ENCODE peak calls at places on chromosomes 6 and 20, in six cellular contexts. O, J, A, D, K and I are unnamed samples. For H3K4me1, the result is how much of the 10 kb centered on the place peaks cover.

GRCh38 chr6:12602951-12603710 is 113.4 kb upstream of the PHACTR1 start:
- DNase-seq in K (no peak), A (no peak), J (no peak), D (no peak), O (no peak), I (no peak)

GRCh38 chr20:53386186-53386681 is 207.4 kb downstream of the ZNF217 start:
- DNase-seq in D (no peak), O (no peak), K (no peak), A (no peak), J (no peak), I (no peak)

GRCh38 chr6:33211666-33212422 is 3.5 kb downstream of the RING1 start:
- DNase-seq in D (no peak), A (peak), O (no peak), J (no peak), K (no peak), I (no peak)

GRCh38 chr6:155171109-155171746 is 92.6 kb upstream of the CLDN20 start:
- DNase-seq in A (no peak), O (no peak), J (peak), D (peak), K (no peak), I (peak)

GRCh38 chr20:24938498-24938897 is 10.6 kb upstream of the CST7 start:
- DNase-seq in D (no peak), A (no peak), O (no peak), K (no peak), J (peak), I (no peak)

GRCh38 chr6:150189176-150189575 is 46.3 kb downstream of the PPP1R14C start:
- DNase-seq in K (no peak), J (no peak), A (no peak), D (no peak), O (peak), I (no peak)

GRCh38 chr6:112752791-112753190 is 405.7 kb downstream of the RFPL4B start:
- DNase-seq in A (no peak), O (no peak), D (no peak), K (no peak), J (no peak), I (no peak)

GRCh38 chr20:51930775-51931174 is 128.5 kb upstream of the SALL4 start:
- DNase-seq in D (no peak), J (no peak), A (no peak), O (no peak), K (no peak), I (no peak)

GRCh38 chr20:2805682-2806350 is 5.4 kb upstream of the CPXM1 start:
- DNase-seq in K (no peak), O (no peak), D (no peak), J (no peak), A (peak), I (no peak)

GRCh38 chr20:62361799-62362589 is 5.1 kb downstream of the LAMA5 start:
- DNase-seq in J (peak), D (no peak), A (peak), O (no peak), K (no peak), I (no peak)

GRCh38 chr20:40986774-40987173 is 41.8 kb upstream of the TOP1 start:
- DNase-seq in J (no peak), O (no peak), A (peak), D (no peak), K (no peak), I (no peak)

DNA sequence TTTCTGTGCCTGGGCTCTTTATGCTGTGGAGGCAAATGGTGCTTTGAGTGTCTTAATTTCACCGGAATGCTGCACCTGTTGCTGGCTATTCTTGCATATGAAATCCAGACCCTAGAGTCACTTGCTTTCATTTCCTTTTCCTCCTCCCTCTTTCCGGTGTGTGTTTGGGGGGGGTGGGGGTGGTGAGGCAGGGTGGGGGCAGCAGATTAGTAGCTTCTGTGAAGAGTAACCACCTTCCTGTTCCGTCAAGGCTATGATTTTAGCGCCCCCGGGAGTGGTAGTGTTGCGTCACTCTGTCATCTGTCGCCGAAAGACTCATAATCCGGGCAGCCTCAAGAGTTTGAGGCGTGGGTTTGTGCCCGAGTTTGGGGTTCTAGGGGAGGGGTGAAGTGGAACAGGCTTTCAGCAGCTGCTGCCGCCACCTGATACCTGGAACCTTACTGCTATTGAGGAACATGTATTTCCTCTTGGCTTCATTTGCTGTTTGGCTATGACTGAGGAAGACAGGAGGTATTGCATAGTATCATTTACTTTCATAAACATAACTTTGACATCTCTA is 49.1 kb downstream of the UTRN start:
- DNase-seq in O (peak), K (no peak), D (peak), J (no peak), A (peak), I (peak)
- H3K4me1 ChIP-seq in O (under half), K (under half), D (under half), J (under half), A (under half), I (under half)

GRCh38 chr6:35764238-35764896 is 12.0 kb upstream of the CLPSL2 start:
- DNase-seq in O (peak), J (peak), K (peak), A (peak), D (no peak), I (no peak)
- H3K4me3 ChIP-seq in O (peak), J (no peak), K (no peak), A (peak), D (no peak), I (no peak)

GRCh38 chr20:58148891-58149290 is 79.6 kb downstream of the ANKRD60 start:
- DNase-seq in O (no peak), A (no peak), D (no peak), J (peak), K (no peak), I (no peak)
- H3K4me1 ChIP-seq in O (under half), A (under half), D (under half), J (under half), K (under half), I (under half)

GRCh38 chr6:110357696-110358535 is at the start of gene METTL24:
- DNase-seq in J (peak), K (no peak), D (no peak), O (no peak), A (peak), I (peak)
- H3K4me3 ChIP-seq in J (peak), K (peak), D (no peak), O (peak), A (peak), I (peak)

DNA sequence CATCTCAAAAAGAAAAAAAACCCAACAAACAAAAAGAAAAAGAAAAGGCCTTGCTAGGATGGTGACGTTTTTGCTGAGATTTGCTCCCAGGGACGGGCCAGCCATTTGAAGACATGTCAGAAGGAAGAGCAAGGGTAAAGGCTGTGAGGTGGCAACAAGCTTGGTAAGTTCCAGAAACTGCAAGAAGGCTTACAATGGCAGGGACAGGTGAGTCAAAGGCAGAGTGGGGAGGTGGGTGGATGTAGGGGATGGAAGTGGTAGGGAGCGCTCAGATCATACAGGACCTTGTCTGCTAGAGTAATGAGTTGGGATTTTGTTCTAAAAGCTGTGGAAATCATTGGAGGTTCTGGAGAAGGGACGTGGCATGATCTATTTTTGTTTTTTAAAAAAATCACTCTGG is 4.3 kb downstream of the KIF3B start:
- DNase-seq in O (no peak), A (no peak), J (no peak), K (no peak), D (no peak), I (no peak)
- H3K4me1 ChIP-seq in O (under half), A (under half), J (under half), K (under half), D (under half), I (under half)

GRCh38 chr6:82246370-82246769 is 1.2 kb downstream of the IBTK start:
- DNase-seq in A (no peak), D (no peak), O (no peak), K (no peak), J (no peak), I (no peak)
- H3K4me3 ChIP-seq in A (peak), D (peak), O (peak), K (peak), J (no peak), I (peak)

DNA sequence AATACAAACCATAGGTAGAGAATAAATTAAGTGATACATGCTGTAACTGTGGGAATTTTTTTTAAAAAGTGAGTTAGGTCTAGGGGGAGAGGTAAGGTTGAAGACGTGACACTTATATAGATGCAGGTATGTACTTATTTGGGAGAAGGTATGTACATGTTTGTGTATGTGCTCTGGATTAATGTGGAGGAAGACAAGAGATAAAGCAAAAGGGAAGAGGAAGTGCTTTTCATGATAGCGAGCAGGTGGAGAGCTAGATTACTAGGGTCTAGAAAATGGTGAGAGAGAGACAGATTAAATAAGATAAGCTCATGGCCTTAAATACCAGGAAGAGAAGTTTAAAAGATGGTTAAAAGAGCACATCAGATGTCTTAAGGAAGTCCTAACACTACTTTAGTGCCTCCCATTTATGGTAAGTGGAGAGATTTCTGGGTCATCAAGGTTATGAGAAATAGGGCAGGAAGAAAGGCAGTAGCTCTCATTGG is 92.5 kb downstream of the MAN1A1 start:
- DNase-seq in O (no peak), J (no peak), A (no peak), D (no peak), K (no peak), I (no peak)
- H3K4me1 ChIP-seq in O (under half), J (under half), A (under half), D (under half), K (under half), I (under half)